ENCODE peak calls at places on chromosomes 4 and X, in six cellular contexts. O is fibroblast of mammary gland, A is cardiac fibroblast, X is adipocyte, Q is uterus, R is SJSA1. M is an unnamed sample.
A peak's percentile ranks its signal among the peaks of the same experiment; 100 is the strongest.

GRCh38 chrX:11193035-11193469 is 81.9 kb downstream of the HCCS start:
- DNase-seq in R (no peak), O (peak; percentile 85), Q (no peak), X (peak; percentile 19), A (peak; percentile 56), M (no peak)

GRCh38 chr4:14264437-14264836 is 636.9 kb upstream of the BOD1L1 start:
- DNase-seq in Q (no peak), R (no peak), O (peak; percentile 35), X (no peak), A (peak; percentile 27), M (peak; percentile 11)

GRCh38 chrX:135737361-135738071 is 24.1 kb downstream of the CT45A1 start:
- DNase-seq in A (peak; percentile 1), O (peak; percentile 3), R (no peak), Q (no peak), X (peak; percentile 24), M (no peak)

GRCh38 chr4:76270776-76271175 is 19.3 kb downstream of the FAM47E start:
- DNase-seq in X (no peak), R (no peak), O (no peak), A (no peak), Q (no peak), M (no peak)

GRCh38 chrX:19702856-19703255 is 184.5 kb downstream of the SH3KBP1 start:
- DNase-seq in A (no peak), R (no peak), X (no peak), Q (no peak), O (no peak), M (no peak)

GRCh38 chr4:152161676-152162330 is 374.1 kb downstream of the FBXW7 start:
- DNase-seq in X (no peak), A (peak; percentile 28), R (no peak), O (no peak), Q (no peak), M (no peak)

GRCh38 chrX:120308558-120308957 is 2.7 kb downstream of the TMEM255A start:
- DNase-seq in O (no peak), R (no peak), Q (peak; percentile 16), A (no peak), X (no peak), M (peak; percentile 34)

GRCh38 chr4:160981083-160981482 is 1182.7 kb downstream of the FSTL5 start:
- DNase-seq in R (no peak), Q (no peak), X (no peak), O (no peak), A (no peak), M (no peak)

GRCh38 chr4:56147371-56147770 is 198.6 kb downstream of the CEP135 start:
- DNase-seq in R (no peak), O (peak; percentile 54), X (peak; percentile 79), Q (no peak), A (peak; percentile 65), M (no peak)

GRCh38 chrX:10106801-10107200 is 50.0 kb upstream of the CLCN4 start:
- DNase-seq in R (no peak), A (no peak), O (no peak), X (no peak), Q (no peak), M (no peak)

GRCh38 chr4:152089564-152089963 is 328.8 kb upstream of the GATB start:
- DNase-seq in R (no peak), A (no peak), X (no peak), O (no peak), Q (no peak), M (no peak)

GRCh38 chr4:183838987-183839712 is 66.0 kb upstream of the STOX2 start:
- DNase-seq in A (peak; percentile 27), X (peak; percentile 6), O (peak; percentile 16), Q (no peak), R (no peak), M (peak; percentile 40)

GRCh38 chr4:89434364-89434988 is 126.9 kb upstream of the GPRIN3 start:
- DNase-seq in A (peak; percentile 62), R (no peak), O (peak; percentile 50), X (peak; percentile 78), Q (no peak), M (no peak)

GRCh38 chrX:153782871-153783270 is 2.0 kb downstream of the SRPK3 start:
- DNase-seq in O (no peak), Q (no peak), X (no peak), A (no peak), R (no peak), M (no peak)
- H3K4me3 ChIP-seq in O (no peak overlapping the region), Q (no peak overlapping the region), X (no peak overlapping the region), A (no peak overlapping the region), R (no peak overlapping the region), M (no peak overlapping the region)

GRCh38 chr4:78059524-78059889 is 2.4 kb downstream of the FRAS1 start:
- DNase-seq in A (peak; percentile 91), R (no peak), Q (no peak), O (peak; percentile 85), X (peak; percentile 85), M (peak; percentile 44)
- H3K4me3 ChIP-seq in A (peak overlapping the region; percentile 83), R (no peak overlapping the region), Q (peak overlapping the region; percentile 36), O (peak overlapping the region; percentile 75), X (peak overlapping the region; percentile 92), M (peak overlapping the region; percentile 35)

GRCh38 chrX:153829549-153829798 is 870 bp downstream of the PDZD4 start:
- DNase-seq in A (no peak), Q (peak; percentile 16), R (no peak), O (no peak), X (no peak), M (no peak)

GRCh38 chrX:153831435-153832150 is 1.2 kb upstream of the PDZD4 start:
- DNase-seq in A (no peak), Q (no peak), R (no peak), O (no peak), X (no peak), M (no peak)

GRCh38 chrX:153830632-153831434 is 489 bp upstream of the PDZD4 start:
- DNase-seq in X (peak; percentile 38), A (no peak), R (no peak), Q (no peak), O (no peak), M (no peak)

GRCh38 chrX:153828723-153829548 is 1.4 kb downstream of the PDZD4 start:
- DNase-seq in R (no peak), Q (peak; percentile 19), X (peak; percentile 11), O (no peak), A (no peak), M (peak; percentile 47)

GRCh38 chrX:153829799-153830631 is at the start of gene PDZD4:
- DNase-seq in Q (no peak), O (no peak), A (no peak), X (peak; percentile 24), R (no peak), M (no peak)
- H3K4me3 ChIP-seq in Q (peak within 1 kb of the TSS; percentile 37), O (no peak within 1 kb of the TSS), A (no peak within 1 kb of the TSS), X (no peak within 1 kb of the TSS), R (no peak within 1 kb of the TSS), M (peak within 1 kb of the TSS; percentile 66)

GRCh38 chr4:72987741-72988729 is 81.5 kb downstream of the COX18 start:
- DNase-seq in Q (no peak), X (peak; percentile 38), O (no peak), R (no peak), A (peak; percentile 27), M (no peak)

GRCh38 chr4:72983706-72984105 is 85.8 kb downstream of the COX18 start:
- DNase-seq in Q (no peak), X (no peak), A (no peak), R (no peak), O (no peak), M (no peak)

DNA sequence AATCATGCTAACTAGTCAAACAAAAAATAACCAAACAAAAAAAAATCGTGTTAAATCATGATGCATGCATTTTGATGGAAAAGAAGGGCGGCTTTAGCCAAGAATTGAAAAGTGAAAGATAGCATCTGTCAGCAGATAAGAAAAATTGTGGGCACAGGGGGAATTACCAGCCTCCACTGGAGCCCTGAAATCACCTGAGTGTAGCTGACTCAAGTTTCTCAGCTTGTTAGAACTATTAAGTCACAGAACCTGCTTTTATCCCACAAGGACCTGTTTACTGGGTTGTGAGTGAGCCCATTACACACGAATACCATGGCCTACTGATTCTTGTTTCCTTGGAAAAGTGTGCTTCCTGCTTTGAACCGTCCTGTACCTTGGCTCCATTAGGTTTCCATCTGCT is 85.2 kb downstream of the COX18 start:
- DNase-seq in A (no peak), X (no peak), Q (no peak), R (no peak), O (no peak), M (no peak)
- H3K4me3 ChIP-seq in A (no peak overlapping the region), X (no peak overlapping the region), Q (no peak overlapping the region), R (no peak overlapping the region), O (no peak overlapping the region), M (no peak overlapping the region)

GRCh38 chr4:38681283-38682066 is 17.5 kb downstream of the KLF3 start:
- DNase-seq in A (peak; percentile 89), R (no peak), X (no peak), O (peak; percentile 83), Q (no peak), M (no peak)

GRCh38 chr4:38675167-38676121 is 11.4 kb downstream of the KLF3 start:
- DNase-seq in X (peak; percentile 95), R (peak; percentile 69), Q (peak; percentile 74), A (peak; percentile 89), O (peak; percentile 88), M (peak; percentile 87)

GRCh38 chr4:38676986-38677385 is 13.0 kb downstream of the KLF3 start:
- DNase-seq in A (no peak), O (no peak), R (no peak), X (no peak), Q (no peak), M (no peak)

GRCh38 chr4:38677466-38677865 is 13.5 kb downstream of the KLF3 start:
- DNase-seq in A (no peak), R (no peak), O (no peak), Q (no peak), X (no peak), M (no peak)

GRCh38 chr4:38678078-38678477 is 14.1 kb downstream of the KLF3 start:
- DNase-seq in O (peak; percentile 100), A (peak; percentile 80), R (peak; percentile 58), X (peak; percentile 58), Q (no peak), M (no peak)
- H3K4me3 ChIP-seq in O (no peak overlapping the region), A (no peak overlapping the region), R (no peak overlapping the region), X (no peak overlapping the region), Q (no peak overlapping the region), M (no peak overlapping the region)

GRCh38 chr4:113840850-113841249 is 79.3 kb upstream of the CAMK2D start:
- DNase-seq in Q (no peak), A (no peak), O (no peak), R (no peak), X (no peak), M (no peak)

GRCh38 chr4:113847710-113848109 is 86.2 kb upstream of the CAMK2D start:
- DNase-seq in O (no peak), Q (no peak), A (no peak), X (no peak), R (no peak), M (no peak)

GRCh38 chr4:113844369-113844768 is 82.8 kb upstream of the CAMK2D start:
- DNase-seq in Q (no peak), A (no peak), R (no peak), X (no peak), O (no peak), M (no peak)

GRCh38 chr4:113846433-113846832 is 84.9 kb upstream of the CAMK2D start:
- DNase-seq in X (no peak), A (no peak), Q (no peak), R (no peak), O (no peak), M (no peak)

DNA sequence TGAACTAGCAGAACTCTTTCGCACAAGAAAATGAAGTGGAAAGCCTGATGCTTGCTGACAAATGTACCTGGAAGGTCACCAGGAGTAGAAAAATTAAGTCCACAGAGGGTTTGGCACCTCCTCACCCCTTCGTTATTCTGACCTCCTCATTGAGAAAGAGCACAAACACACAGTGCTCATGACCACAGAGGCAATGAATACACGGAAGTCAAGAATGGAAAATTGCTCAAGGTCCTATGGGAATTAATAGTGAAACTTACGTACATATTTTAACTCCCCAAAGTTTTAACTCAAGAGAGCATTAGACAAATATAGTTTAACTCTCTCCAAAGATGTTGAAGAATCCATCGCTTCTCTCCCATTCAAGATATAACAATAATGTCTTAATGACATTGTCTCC is 83.6 kb upstream of the CAMK2D start:
- DNase-seq in A (peak; percentile 22), R (no peak), Q (no peak), X (no peak), O (peak; percentile 49), M (no peak)
- H3K4me3 ChIP-seq in A (no peak overlapping the region), R (no peak overlapping the region), Q (no peak overlapping the region), X (no peak overlapping the region), O (no peak overlapping the region), M (no peak overlapping the region)

M was measured in WERI-Rb-1.